ENCODE peak calls at places on chromosomes 16 and 17, in five cellular contexts. One of them, this sample, is unnamed.

GRCh38 chr16:78102865-78103264 is 3.4 kb downstream of the WWOX start:
- DNase-seq in adrenal gland: no peak
- DNase-seq in lower leg skin: no peak
- DNase-seq in transverse colon: no peak
- DNase-seq in stomach: no peak
- DNase-seq in this sample: no peak

GRCh38 chr16:68752602-68753001 is 15.5 kb downstream of the CDH1 start:
- DNase-seq in lower leg skin: no peak
- DNase-seq in stomach: no peak
- DNase-seq in adrenal gland: no peak
- DNase-seq in transverse colon: peak; percentile 59
- DNase-seq in this sample: no peak

GRCh38 chr16:87227651-87228015 is 89.6 kb downstream of the C16orf95 start:
- DNase-seq in lower leg skin: no peak
- DNase-seq in adrenal gland: no peak
- DNase-seq in transverse colon: no peak
- DNase-seq in stomach: no peak
- DNase-seq in this sample: no peak

GRCh38 chr16:49660647-49661046 is 195.3 kb downstream of the ZNF423 start:
- DNase-seq in lower leg skin: no peak
- DNase-seq in adrenal gland: no peak
- DNase-seq in stomach: no peak
- DNase-seq in transverse colon: no peak
- DNase-seq in this sample: no peak

GRCh38 chr17:41650794-41651624 is 26.6 kb upstream of the KRT17 start:
- DNase-seq in adrenal gland: no peak
- DNase-seq in stomach: no peak
- DNase-seq in lower leg skin: no peak
- DNase-seq in transverse colon: no peak
- DNase-seq in this sample: peak; percentile 53

GRCh38 chr17:12229315-12229714 is 208.6 kb downstream of the MAP2K4 start:
- DNase-seq in adrenal gland: no peak
- DNase-seq in transverse colon: no peak
- DNase-seq in stomach: no peak
- DNase-seq in lower leg skin: no peak
- DNase-seq in this sample: no peak

GRCh38 chr17:38451840-38452529 is 23.7 kb downstream of the ARHGAP23 start:
- DNase-seq in adrenal gland: no peak
- DNase-seq in lower leg skin: no peak
- DNase-seq in transverse colon: no peak
- DNase-seq in stomach: no peak
- DNase-seq in this sample: peak; percentile 73

GRCh38 chr17:76271669-76272540 is 6.8 kb downstream of the UBALD2 start:
- DNase-seq in transverse colon: peak; percentile 71
- DNase-seq in adrenal gland: no peak
- DNase-seq in stomach: peak; percentile 58
- DNase-seq in lower leg skin: no peak
- DNase-seq in this sample: no peak

GRCh38 chr17:7122386-7122785 is 7.8 kb upstream of the ASGR2 start:
- DNase-seq in stomach: no peak
- DNase-seq in transverse colon: no peak
- DNase-seq in lower leg skin: no peak
- DNase-seq in adrenal gland: no peak
- DNase-seq in this sample: no peak

GRCh38 chr16:10961231-10961630 is 16.9 kb downstream of the CLEC16A start:
- DNase-seq in adrenal gland: peak; percentile 67
- DNase-seq in transverse colon: no peak
- DNase-seq in lower leg skin: no peak
- DNase-seq in stomach: no peak
- DNase-seq in this sample: no peak

GRCh38 chr16:2486645-2487516 is 12.0 kb downstream of the TBC1D24 start:
- DNase-seq in lower leg skin: peak; percentile 73
- DNase-seq in transverse colon: peak; percentile 75
- DNase-seq in stomach: peak; percentile 81
- DNase-seq in adrenal gland: no peak
- DNase-seq in this sample: peak; percentile 75

GRCh38 chr17:83193336-83194188 is 114.2 kb downstream of the METRNL start:
- DNase-seq in lower leg skin: peak; percentile 27
- DNase-seq in stomach: peak; percentile 23
- DNase-seq in transverse colon: peak; percentile 8
- DNase-seq in adrenal gland: no peak
- DNase-seq in this sample: peak; percentile 18

GRCh38 chr17:488993-489757 is 136.6 kb upstream of the RPH3AL start:
- DNase-seq in transverse colon: no peak
- DNase-seq in lower leg skin: no peak
- DNase-seq in adrenal gland: no peak
- DNase-seq in stomach: no peak
- DNase-seq in this sample: no peak

GRCh38 chr16:58533751-58534470 is 18.6 kb downstream of the SETD6 start:
- DNase-seq in lower leg skin: no peak
- DNase-seq in transverse colon: no peak
- DNase-seq in stomach: no peak
- DNase-seq in adrenal gland: no peak
- DNase-seq in this sample: no peak

GRCh38 chr16:72475688-72476087 is 303.7 kb upstream of the PMFBP1 start:
- DNase-seq in transverse colon: no peak
- DNase-seq in adrenal gland: no peak
- DNase-seq in lower leg skin: no peak
- DNase-seq in stomach: no peak
- DNase-seq in this sample: no peak

GRCh38 chr17:78146471-78146869 is 285 bp downstream of the C17orf99 start:
- DNase-seq in adrenal gland: no peak
- DNase-seq in stomach: no peak
- DNase-seq in lower leg skin: no peak
- DNase-seq in transverse colon: peak; percentile 12
- DNase-seq in this sample: no peak

GRCh38 chr17:17191961-17192381 is 14.2 kb downstream of the PLD6 start:
- DNase-seq in lower leg skin: no peak
- DNase-seq in adrenal gland: no peak
- DNase-seq in transverse colon: no peak
- DNase-seq in stomach: no peak
- DNase-seq in this sample: no peak

GRCh38 chr16:74160759-74161158 is 135.9 kb upstream of the PSMD7 start:
- DNase-seq in adrenal gland: no peak
- DNase-seq in transverse colon: no peak
- DNase-seq in lower leg skin: no peak
- DNase-seq in stomach: no peak
- DNase-seq in this sample: no peak

GRCh38 chr17:11282586-11282985 is 41.6 kb downstream of the SHISA6 start:
- DNase-seq in lower leg skin: no peak
- DNase-seq in stomach: no peak
- DNase-seq in adrenal gland: no peak
- DNase-seq in transverse colon: no peak
- DNase-seq in this sample: no peak

GRCh38 chr17:46764709-46765401 is 53.6 kb downstream of the WNT3 start:
- DNase-seq in stomach: peak; percentile 72
- DNase-seq in lower leg skin: no peak
- DNase-seq in transverse colon: no peak
- DNase-seq in adrenal gland: peak; percentile 34
- DNase-seq in this sample: peak; percentile 69

GRCh38 chr16:50996166-50996565 is 154.9 kb downstream of the SALL1 start:
- DNase-seq in adrenal gland: no peak
- DNase-seq in stomach: no peak
- DNase-seq in lower leg skin: no peak
- DNase-seq in transverse colon: no peak
- DNase-seq in this sample: no peak

GRCh38 chr17:42846594-42847280 is 2.4 kb downstream of the AOC2 start:
- DNase-seq in adrenal gland: no peak
- DNase-seq in lower leg skin: no peak
- DNase-seq in transverse colon: no peak
- DNase-seq in stomach: no peak
- DNase-seq in this sample: no peak

GRCh38 chr16:58411736-58412614 is 19.7 kb downstream of the GINS3 start:
- DNase-seq in lower leg skin: no peak
- DNase-seq in adrenal gland: no peak
- DNase-seq in transverse colon: no peak
- DNase-seq in stomach: no peak
- DNase-seq in this sample: no peak

GRCh38 chr17:72950236-72950931 is 142.1 kb downstream of the SLC39A11 start:
- DNase-seq in transverse colon: no peak
- DNase-seq in stomach: no peak
- DNase-seq in lower leg skin: no peak
- DNase-seq in adrenal gland: no peak
- DNase-seq in this sample: no peak

GRCh38 chr17:79793924-79794304 is 3.0 kb downstream of the CBX8 start:
- DNase-seq in lower leg skin: no peak
- DNase-seq in stomach: no peak
- DNase-seq in adrenal gland: no peak
- DNase-seq in transverse colon: no peak
- DNase-seq in this sample: peak; percentile 28

GRCh38 chr17:45137561-45138305 is 2.2 kb downstream of the ACBD4 start:
- DNase-seq in adrenal gland: no peak
- DNase-seq in transverse colon: peak; percentile 62
- DNase-seq in stomach: no peak
- DNase-seq in lower leg skin: no peak
- DNase-seq in this sample: peak; percentile 23

GRCh38 chr17:80795090-80795609 is 196.5 kb upstream of the CHMP6 start:
- DNase-seq in stomach: no peak
- DNase-seq in transverse colon: no peak
- DNase-seq in lower leg skin: no peak
- DNase-seq in adrenal gland: no peak
- DNase-seq in this sample: no peak

GRCh38 chr17:45975640-45976295 is 23.3 kb upstream of the STH start:
- DNase-seq in stomach: no peak
- DNase-seq in adrenal gland: no peak
- DNase-seq in lower leg skin: no peak
- DNase-seq in transverse colon: no peak
- DNase-seq in this sample: no peak

GRCh38 chr17:81037783-81038733 is 3.1 kb downstream of the BAIAP2 start:
- DNase-seq in transverse colon: no peak
- DNase-seq in adrenal gland: no peak
- DNase-seq in stomach: peak; percentile 84
- DNase-seq in lower leg skin: no peak
- DNase-seq in this sample: no peak

DNA sequence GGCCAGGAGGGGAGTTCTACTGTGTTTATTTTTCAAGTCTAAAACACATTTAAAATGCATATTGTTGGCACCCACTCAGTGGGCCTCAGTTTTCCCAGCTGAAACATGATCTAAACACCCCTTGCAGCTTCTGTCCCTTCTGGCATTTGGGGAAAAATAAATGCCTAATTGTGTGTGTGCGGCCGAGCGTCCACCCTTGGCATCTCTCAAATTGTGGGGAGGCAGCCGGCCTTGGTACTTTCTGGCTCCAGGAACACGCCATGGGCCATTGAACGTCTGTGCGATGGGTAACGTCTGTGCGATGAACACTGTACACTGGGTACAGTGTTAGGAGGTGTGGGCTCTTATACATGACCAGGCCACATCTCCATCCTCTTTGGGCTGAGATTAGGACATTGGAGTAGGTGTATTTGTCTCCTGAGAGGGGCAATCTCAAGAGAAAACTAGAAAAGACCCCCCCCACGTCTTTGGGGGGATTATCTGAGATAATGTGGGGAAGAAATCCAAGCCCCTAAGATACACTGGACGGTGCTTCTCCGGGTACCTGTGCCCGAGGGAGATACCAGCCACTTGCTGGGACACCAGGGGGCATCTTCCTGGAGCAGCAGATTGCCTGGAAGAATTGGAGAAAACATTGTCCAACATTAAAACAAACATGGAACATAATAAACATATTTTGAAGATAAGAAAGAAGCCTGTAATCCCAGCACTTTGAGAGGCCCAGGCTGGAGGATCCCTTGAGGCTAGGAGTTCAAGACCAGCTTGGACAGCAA is 54.9 kb downstream of the RAB11FIP4 start:
- DNase-seq in stomach: no peak
- DNase-seq in transverse colon: no peak
- DNase-seq in lower leg skin: no peak
- DNase-seq in adrenal gland: no peak
- DNase-seq in this sample: no peak
- TF ChIP-seq CTCF in stomach: no peak
- TF ChIP-seq CTCF in transverse colon: no peak
- TF ChIP-seq CTCF in lower leg skin: no peak
- TF ChIP-seq CTCF in adrenal gland: no peak
- TF ChIP-seq CTCF in this sample: no peak

DNA sequence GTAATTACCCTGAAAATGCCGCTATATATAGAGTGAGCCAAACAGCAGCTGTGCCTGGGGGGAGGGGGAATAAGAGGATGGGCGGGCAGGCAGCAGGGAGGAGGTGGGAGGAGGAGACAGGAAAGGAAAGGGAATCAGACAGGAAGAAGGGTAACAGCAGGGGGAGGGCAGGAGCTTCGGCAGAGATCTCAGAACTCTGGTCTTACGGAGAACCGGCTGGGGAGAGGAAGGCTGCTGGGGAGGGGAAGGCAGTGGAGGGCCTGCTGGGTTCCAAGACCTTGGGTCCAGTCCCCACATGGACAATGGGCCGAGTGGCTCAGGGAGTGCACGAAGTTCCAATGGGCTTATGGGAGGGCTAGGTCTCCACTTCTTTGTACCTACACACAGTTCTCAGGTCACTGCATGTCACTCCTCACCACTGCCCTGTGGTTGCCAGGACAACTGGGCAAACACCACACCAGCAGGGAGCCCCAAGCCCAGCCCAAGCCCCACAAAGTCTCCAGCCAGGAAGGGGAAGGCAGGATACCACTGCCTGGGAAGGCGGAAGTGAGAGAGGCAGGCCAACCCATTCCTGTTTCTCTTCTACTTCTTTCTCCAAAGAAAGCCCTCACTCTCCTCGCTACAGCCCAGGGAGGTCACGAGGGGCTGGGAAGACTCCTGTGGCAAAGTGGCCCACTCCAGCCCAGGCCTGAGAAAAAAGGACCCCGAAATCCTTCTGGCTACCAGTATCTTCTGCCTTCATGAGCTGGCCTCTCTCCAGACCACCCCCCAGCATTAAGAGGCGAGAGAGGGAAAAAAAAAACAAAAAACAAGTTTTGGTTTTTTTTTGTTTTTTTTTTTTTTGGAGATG is 25.3 kb downstream of the G6PC3 start:
- DNase-seq in adrenal gland: no peak
- DNase-seq in stomach: no peak
- DNase-seq in lower leg skin: peak; percentile 47
- DNase-seq in transverse colon: peak; percentile 58
- DNase-seq in this sample: peak; percentile 86
- TF ChIP-seq POLR2A in adrenal gland: no peak
- TF ChIP-seq POLR2A in stomach: no peak
- TF ChIP-seq POLR2A in lower leg skin: no peak
- TF ChIP-seq POLR2A in transverse colon: peak; percentile 31
- TF ChIP-seq POLR2A in this sample: no peak

DNA sequence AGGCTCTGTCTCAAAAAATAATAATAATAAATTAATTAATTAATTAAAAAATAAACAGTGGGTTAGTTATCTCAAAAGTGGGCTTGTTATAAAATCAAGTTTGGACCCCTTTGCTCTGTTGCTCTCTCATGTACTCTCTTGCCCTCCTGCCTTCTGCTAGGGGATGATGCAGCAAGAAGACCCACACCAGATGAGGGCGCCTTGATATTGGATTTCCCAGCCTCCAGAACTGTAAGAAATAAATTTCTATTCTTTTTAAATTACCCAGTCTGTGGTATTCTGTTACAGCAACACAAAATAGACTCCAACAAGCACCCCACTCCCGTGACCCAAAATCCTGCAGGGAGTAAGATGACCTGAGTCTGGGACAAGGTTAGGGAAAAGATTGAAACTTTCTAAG is 2.1 kb upstream of the ZNF652 start:
- DNase-seq in transverse colon: no peak
- DNase-seq in stomach: no peak
- DNase-seq in lower leg skin: no peak
- DNase-seq in adrenal gland: no peak
- DNase-seq in this sample: no peak
- TF ChIP-seq CTCF in transverse colon: no peak
- TF ChIP-seq CTCF in stomach: no peak
- TF ChIP-seq CTCF in lower leg skin: no peak
- TF ChIP-seq CTCF in adrenal gland: no peak
- TF ChIP-seq CTCF in this sample: no peak

GRCh38 chr16:353404-354285 is 1.1 kb upstream of the AXIN1 start:
- DNase-seq in transverse colon: no peak
- DNase-seq in lower leg skin: no peak
- DNase-seq in stomach: no peak
- DNase-seq in adrenal gland: peak; percentile 52
- DNase-seq in this sample: peak; percentile 70
- TF ChIP-seq POLR2A in transverse colon: no peak
- TF ChIP-seq POLR2A in lower leg skin: no peak
- TF ChIP-seq POLR2A in stomach: no peak
- TF ChIP-seq POLR2A in adrenal gland: no peak
- TF ChIP-seq POLR2A in this sample: no peak

This sample was measured in heart left ventricle.